ENCODE peak calls at places on chromosome 5, in six cellular contexts. E is Calu3; Q is uterus; F is IMR-90; J is CD4-positive, alpha-beta T cell; G is adrenal gland. K is an unnamed sample.
A peak's percentile ranks its signal among the peaks of the same experiment; 100 is the strongest.

GRCh38 chr5:168299372-168299771 is 7.9 kb downstream of the WWC1 start:
- DNase-seq in E (no peak), Q (no peak), F (no peak), J (no peak), G (no peak), K (no peak)

GRCh38 chr5:137503456-137503855 is 4.3 kb upstream of the SPOCK1 start:
- DNase-seq in E (no peak), Q (no peak), F (no peak), J (no peak), G (no peak), K (no peak)

GRCh38 chr5:162990856-162991497 is 446.4 kb upstream of the CCNG1 start:
- DNase-seq in E (no peak), Q (no peak), F (no peak), J (no peak), G (no peak), K (no peak)

GRCh38 chr5:115770466-115770865 is 46.0 kb downstream of the CDO1 start:
- DNase-seq in E (peak; percentile 6), Q (no peak), F (peak; percentile 3), J (no peak), G (no peak), K (no peak)

GRCh38 chr5:160187091-160187490 is 42.2 kb upstream of the FABP6 start:
- DNase-seq in E (no peak), Q (no peak), F (no peak), J (no peak), G (no peak), K (no peak)

GRCh38 chr5:173330151-173330855 is 2.1 kb upstream of the STC2 start:
- DNase-seq in E (no peak), Q (no peak), F (no peak), J (no peak), G (no peak), K (no peak)

GRCh38 chr5:6088706-6089105 is 289.6 kb downstream of the MED10 start:
- DNase-seq in E (no peak), Q (no peak), F (no peak), J (no peak), G (no peak), K (no peak)

GRCh38 chr5:34452170-34452828 is 203.8 kb upstream of the RAI14 start:
- DNase-seq in E (peak; percentile 29), Q (no peak), F (peak; percentile 52), J (no peak), G (no peak), K (no peak)

GRCh38 chr5:135834639-135835529 is at the start of gene SLC25A48:
- DNase-seq in E (peak; percentile 78), Q (no peak), F (peak; percentile 16), J (no peak), G (no peak), K (peak; percentile 80)

GRCh38 chr5:39580702-39581498 is 156.1 kb upstream of the DAB2 start:
- DNase-seq in E (no peak), Q (no peak), F (peak; percentile 37), J (no peak), G (no peak), K (no peak)

GRCh38 chr5:57117601-57118000 is 56.3 kb upstream of the GPBP1 start:
- DNase-seq in E (no peak), Q (no peak), F (no peak), J (peak; percentile 61), G (no peak), K (no peak)

GRCh38 chr5:162852145-162852544 is 585.2 kb upstream of the CCNG1 start:
- DNase-seq in E (no peak), Q (no peak), F (no peak), J (no peak), G (no peak), K (no peak)

GRCh38 chr5:73444499-73445432 is 3.8 kb downstream of the FOXD1 start:
- DNase-seq in E (no peak), Q (no peak), F (no peak), J (no peak), G (no peak), K (no peak)

GRCh38 chr5:131264453-131265200 is 774 bp downstream of the CDC42SE2 start:
- DNase-seq in E (peak; percentile 36), Q (peak; percentile 20), F (peak; percentile 28), J (peak; percentile 43), G (peak; percentile 35), K (no peak)

GRCh38 chr5:1003296-1003937 is 5.2 kb upstream of the NKD2 start:
- DNase-seq in E (peak; percentile 54), Q (peak; percentile 19), F (no peak), J (no peak), G (peak; percentile 10), K (peak; percentile 72)

GRCh38 chr5:155883966-155884555 is 442.9 kb upstream of the SGCD start:
- DNase-seq in E (no peak), Q (no peak), F (peak; percentile 1), J (no peak), G (no peak), K (no peak)

GRCh38 chr5:170357853-170358497 is 31.2 kb downstream of the KCNMB1 start:
- DNase-seq in E (no peak), Q (peak; percentile 53), F (no peak), J (no peak), G (peak; percentile 59), K (no peak)

GRCh38 chr5:1180841-1181271 is 20.5 kb upstream of the SLC6A19 start:
- DNase-seq in E (no peak), Q (no peak), F (no peak), J (no peak), G (no peak), K (no peak)

GRCh38 chr5:119743927-119744326 is 114.6 kb downstream of the FAM170A start:
- DNase-seq in E (peak; percentile 51), Q (no peak), F (peak; percentile 4), J (no peak), G (no peak), K (no peak)

GRCh38 chr5:76175821-76176403 is 92.7 kb downstream of the SV2C start:
- DNase-seq in E (no peak), Q (no peak), F (no peak), J (no peak), G (no peak), K (no peak)

GRCh38 chr5:52481216-52481615 is 306.5 kb upstream of the ITGA1 start:
- DNase-seq in E (no peak), Q (no peak), F (no peak), J (no peak), G (no peak), K (no peak)

GRCh38 chr5:1105350-1106265 is 6.3 kb downstream of the SLC12A7 start:
- DNase-seq in E (peak; percentile 56), Q (no peak), F (no peak), J (peak; percentile 47), G (no peak), K (no peak)

DNA sequence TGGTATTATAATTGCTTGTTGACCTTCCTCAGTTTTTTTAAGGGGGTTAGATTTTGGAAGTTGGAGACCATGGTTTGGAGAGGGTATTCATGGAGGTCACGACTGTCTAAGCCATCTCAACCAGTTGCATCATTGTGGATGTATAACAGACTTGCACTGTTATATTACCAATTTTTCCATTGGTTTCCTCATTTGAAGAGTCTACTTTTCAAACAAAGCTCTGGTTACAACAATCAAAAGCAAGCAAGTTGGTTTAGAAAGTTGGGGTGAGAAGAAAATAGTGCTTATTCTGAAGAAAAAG is 103.3 kb downstream of the RPS23 start:
- DNase-seq in E (no peak), Q (no peak), F (no peak), J (no peak), G (no peak), K (no peak)
- TF ChIP-seq CTCF in E (no peak), Q (no peak), F (no peak), J (peak; percentile 45), G (no peak), K (no peak)

DNA sequence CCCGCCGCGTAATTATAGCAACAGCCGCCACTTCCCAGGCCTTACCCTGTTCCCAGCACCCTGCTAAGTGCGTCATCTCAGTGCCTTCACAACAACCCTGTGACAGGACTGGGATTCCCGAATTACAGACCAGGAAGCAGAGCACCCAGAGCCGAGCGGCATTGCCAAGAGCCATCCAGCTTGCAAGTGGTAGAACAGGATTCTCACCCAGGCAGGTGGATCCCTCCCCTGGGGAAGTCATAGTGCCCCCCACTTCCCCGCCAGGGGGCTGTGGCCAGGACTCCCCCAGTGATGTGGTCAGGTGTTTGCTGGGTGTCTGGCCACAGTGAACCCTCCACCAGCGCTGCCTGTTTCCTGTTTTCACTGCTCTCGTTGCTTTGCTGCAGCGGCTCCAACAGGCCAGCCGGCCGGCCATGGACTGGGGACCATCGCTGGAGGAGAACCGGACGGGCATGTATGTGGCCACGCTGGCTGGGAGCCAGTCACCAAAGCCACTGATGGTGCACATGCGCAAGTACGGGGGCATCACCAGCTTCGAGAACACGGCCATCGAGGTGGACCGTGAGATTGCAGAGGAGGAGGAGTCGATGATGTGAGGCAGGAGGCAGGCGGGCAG is 19.3 kb downstream of the SLC6A7 start:
- DNase-seq in E (peak; percentile 75), Q (no peak), F (peak; percentile 76), J (peak; percentile 9), G (no peak), K (no peak)
- TF ChIP-seq CTCF in E (no peak), Q (no peak), F (no peak), J (no peak), G (no peak), K (no peak)

DNA sequence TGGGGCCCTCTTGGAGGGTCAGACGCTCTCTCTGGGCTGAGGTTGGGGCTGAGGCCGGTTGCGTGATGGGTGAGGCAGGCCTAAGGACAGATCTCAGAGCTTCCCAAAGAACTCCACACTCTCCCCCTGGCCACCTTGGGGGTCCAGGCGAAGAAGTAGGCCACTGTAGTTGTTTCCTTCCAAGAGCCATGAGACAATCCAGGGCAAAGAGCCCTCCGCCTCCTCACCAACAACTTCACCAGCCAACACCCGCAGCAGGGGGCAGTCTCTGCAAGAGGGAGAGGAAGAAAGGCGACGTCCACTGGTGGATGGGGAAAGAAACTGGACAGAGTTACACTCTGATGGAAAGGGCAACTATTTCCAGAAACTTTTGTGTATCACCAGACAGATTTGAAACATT is 10.7 kb downstream of the SLC35A4 start:
- DNase-seq in E (peak; percentile 66), Q (no peak), F (peak; percentile 26), J (no peak), G (peak; percentile 79), K (no peak)
- TF ChIP-seq CTCF in E (no peak), Q (no peak), F (peak; percentile 45), J (no peak), G (peak; percentile 69), K (peak; percentile 26)

GRCh38 chr5:167030500-167031120 is 1260.8 kb upstream of the WWC1 start:
- DNase-seq in E (peak; percentile 33), Q (no peak), F (no peak), J (no peak), G (no peak), K (no peak)
- TF ChIP-seq CTCF in E (peak; percentile 28), Q (no peak), F (no peak), J (no peak), G (no peak), K (peak; percentile 60)